ENCODE peak calls at places on chromosomes 11 and 22, in seven cellular contexts. Q is GM12878; Y is Right ventricle myocardium superior; E is heart right ventricle; M is activated T-helper 17 cell treated with anti-CD3 and anti-CD28 coated beads, Interleukin-2, amount 50 U/mL, for 72 hours; B is left cardiac atrium; L is CD4-positive, alpha-beta T cell. T is an unnamed sample.

GRCh38 chr22:26471522-26471921 is 12.1 kb downstream of the HPS4 start:
- ATAC-seq in Q (no peak), M (no peak), L (no peak), Y (no peak), E (no peak), B (peak; percentile 45), T (peak; percentile 97)

GRCh38 chr22:29343313-29343805 is 27.9 kb upstream of the RASL10A start:
- ATAC-seq in L (no peak), B (peak; percentile 61), M (peak; percentile 62), Q (no peak), Y (peak; percentile 79), E (peak; percentile 75), T (no peak)

GRCh38 chr11:44623716-44624491 is 58.4 kb downstream of the CD82 start:
- ATAC-seq in B (peak; percentile 28), E (peak; percentile 10), M (peak; percentile 20), Y (peak; percentile 16), L (no peak), Q (no peak), T (peak; percentile 3)

GRCh38 chr11:1837171-1838076 is 1.4 kb upstream of the TNNI2 start:
- ATAC-seq in B (peak; percentile 52), M (peak; percentile 78), E (peak; percentile 34), Q (peak; percentile 89), L (peak; percentile 94), Y (peak; percentile 54), T (no peak)

GRCh38 chr11:118881130-118881717 is 2.5 kb upstream of the CXCR5 start:
- ATAC-seq in B (no peak), Y (no peak), L (no peak), Q (no peak), E (no peak), M (peak; percentile 29), T (no peak)

GRCh38 chr22:41127447-41127846 is 35.1 kb downstream of the EP300 start:
- ATAC-seq in B (peak; percentile 27), Q (no peak), L (no peak), Y (no peak), M (no peak), E (peak; percentile 44), T (no peak)

GRCh38 chr11:28606930-28607329 is 498.7 kb downstream of the METTL15 start:
- ATAC-seq in Q (no peak), B (no peak), Y (no peak), E (peak; percentile 18), L (no peak), M (no peak), T (peak; percentile 81)

GRCh38 chr11:108635106-108635505 is 29.8 kb upstream of the DDX10 start:
- ATAC-seq in Q (no peak), E (no peak), L (no peak), B (no peak), Y (no peak), M (no peak), T (peak; percentile 50)

GRCh38 chr22:29587938-29588699 is 7.2 kb upstream of the NIPSNAP1 start:
- ATAC-seq in Q (peak; percentile 19), Y (no peak), B (peak; percentile 60), E (peak; percentile 25), M (peak; percentile 30), L (no peak), T (peak; percentile 48)